ENCODE peak calls at places on chromosomes 11 and 22, in six cellular contexts. One of them, this sample, is unnamed.

GRCh38 chr11:118625036-118625690 is 17.7 kb downstream of the PHLDB1 start:
- DNase-seq in BE2C: no peak
- DNase-seq in uterus: no peak
- DNase-seq in heart right ventricle: no peak
- DNase-seq in adipocyte: no peak
- DNase-seq in body of pancreas: no peak
- DNase-seq in this sample: peak; percentile 88

GRCh38 chr11:73270089-73270854 is 1.9 kb upstream of the P2RY6 start:
- DNase-seq in BE2C: no peak
- DNase-seq in uterus: no peak
- DNase-seq in adipocyte: no peak
- DNase-seq in body of pancreas: no peak
- DNase-seq in heart right ventricle: no peak
- DNase-seq in this sample: no peak

GRCh38 chr11:130145975-130146776 is 13.4 kb upstream of the ST14 start:
- DNase-seq in uterus: no peak
- DNase-seq in body of pancreas: peak; percentile 74
- DNase-seq in BE2C: no peak
- DNase-seq in heart right ventricle: peak; percentile 27
- DNase-seq in adipocyte: no peak
- DNase-seq in this sample: peak; percentile 47

GRCh38 chr11:120068114-120068573 is 69.8 kb downstream of the TRIM29 start:
- DNase-seq in BE2C: peak; percentile 66
- DNase-seq in body of pancreas: no peak
- DNase-seq in heart right ventricle: no peak
- DNase-seq in uterus: peak; percentile 36
- DNase-seq in adipocyte: no peak
- DNase-seq in this sample: no peak

GRCh38 chr22:41241133-41241676 is 474 bp upstream of the CHADL start:
- DNase-seq in body of pancreas: no peak
- DNase-seq in adipocyte: no peak
- DNase-seq in BE2C: no peak
- DNase-seq in uterus: no peak
- DNase-seq in heart right ventricle: no peak
- DNase-seq in this sample: no peak

GRCh38 chr11:134024420-134025085 is 44.3 kb upstream of the JAM3 start:
- DNase-seq in adipocyte: no peak
- DNase-seq in BE2C: no peak
- DNase-seq in heart right ventricle: no peak
- DNase-seq in uterus: no peak
- DNase-seq in body of pancreas: no peak
- DNase-seq in this sample: no peak

GRCh38 chr22:36155702-36156101 is 4.9 kb downstream of the APOL3 start:
- DNase-seq in adipocyte: peak; percentile 71
- DNase-seq in heart right ventricle: peak; percentile 64
- DNase-seq in BE2C: no peak
- DNase-seq in uterus: peak; percentile 83
- DNase-seq in body of pancreas: peak; percentile 53
- DNase-seq in this sample: peak; percentile 29

GRCh38 chr11:13698147-13698546 is 29.7 kb downstream of the FAR1 start:
- DNase-seq in uterus: no peak
- DNase-seq in body of pancreas: no peak
- DNase-seq in BE2C: no peak
- DNase-seq in adipocyte: no peak
- DNase-seq in heart right ventricle: no peak
- DNase-seq in this sample: no peak

GRCh38 chr11:41879186-41879738 is 419.8 kb upstream of the LRRC4C start:
- DNase-seq in BE2C: no peak
- DNase-seq in heart right ventricle: no peak
- DNase-seq in uterus: no peak
- DNase-seq in body of pancreas: no peak
- DNase-seq in adipocyte: no peak
- DNase-seq in this sample: no peak

GRCh38 chr11:92978226-92979111 is 9.0 kb downstream of the MTNR1B start:
- DNase-seq in body of pancreas: peak; percentile 25
- DNase-seq in heart right ventricle: peak; percentile 28
- DNase-seq in uterus: no peak
- DNase-seq in adipocyte: no peak
- DNase-seq in BE2C: peak; percentile 79
- DNase-seq in this sample: peak; percentile 83

GRCh38 chr11:7621090-7621489 is 52.2 kb downstream of the CYB5R2 start:
- DNase-seq in adipocyte: no peak
- DNase-seq in body of pancreas: no peak
- DNase-seq in uterus: no peak
- DNase-seq in BE2C: no peak
- DNase-seq in heart right ventricle: no peak
- DNase-seq in this sample: no peak

GRCh38 chr11:8739309-8739793 is 56.8 kb downstream of the RPL27A start:
- DNase-seq in heart right ventricle: no peak
- DNase-seq in body of pancreas: peak; percentile 46
- DNase-seq in BE2C: no peak
- DNase-seq in adipocyte: peak; percentile 18
- DNase-seq in uterus: no peak
- DNase-seq in this sample: peak; percentile 40

GRCh38 chr11:125532668-125533067 is 36.6 kb upstream of the FEZ1 start:
- DNase-seq in adipocyte: no peak
- DNase-seq in heart right ventricle: no peak
- DNase-seq in BE2C: no peak
- DNase-seq in body of pancreas: no peak
- DNase-seq in uterus: no peak
- DNase-seq in this sample: no peak

GRCh38 chr11:67082071-67082791 is 25.6 kb downstream of the RHOD start:
- DNase-seq in heart right ventricle: no peak
- DNase-seq in adipocyte: peak; percentile 15
- DNase-seq in uterus: peak; percentile 26
- DNase-seq in BE2C: no peak
- DNase-seq in body of pancreas: no peak
- DNase-seq in this sample: peak; percentile 30

GRCh38 chr11:44566952-44567875 is 1.8 kb downstream of the CD82 start:
- DNase-seq in body of pancreas: no peak
- DNase-seq in heart right ventricle: no peak
- DNase-seq in adipocyte: peak; percentile 28
- DNase-seq in uterus: no peak
- DNase-seq in BE2C: no peak
- DNase-seq in this sample: no peak

GRCh38 chr11:105489431-105489830 is 120.4 kb upstream of the GRIA4 start:
- DNase-seq in heart right ventricle: no peak
- DNase-seq in adipocyte: peak; percentile 17
- DNase-seq in body of pancreas: no peak
- DNase-seq in BE2C: peak; percentile 14
- DNase-seq in uterus: no peak
- DNase-seq in this sample: peak; percentile 85

GRCh38 chr11:72975778-72976520 is 161.7 kb downstream of the ATG16L2 start:
- DNase-seq in adipocyte: peak; percentile 95
- DNase-seq in uterus: no peak
- DNase-seq in heart right ventricle: no peak
- DNase-seq in BE2C: no peak
- DNase-seq in body of pancreas: no peak
- DNase-seq in this sample: no peak

GRCh38 chr11:43986881-43987280 is 44.4 kb downstream of the C11orf96 start:
- DNase-seq in BE2C: no peak
- DNase-seq in adipocyte: no peak
- DNase-seq in uterus: peak; percentile 32
- DNase-seq in heart right ventricle: no peak
- DNase-seq in body of pancreas: no peak
- DNase-seq in this sample: no peak

GRCh38 chr11:6812391-6813005 is 13.0 kb upstream of the OR6A2 start:
- DNase-seq in BE2C: peak; percentile 9
- DNase-seq in adipocyte: peak; percentile 70
- DNase-seq in uterus: no peak
- DNase-seq in body of pancreas: no peak
- DNase-seq in heart right ventricle: no peak
- DNase-seq in this sample: no peak

GRCh38 chr11:89203814-89204213 is 26.1 kb downstream of the TYR start:
- DNase-seq in uterus: no peak
- DNase-seq in heart right ventricle: no peak
- DNase-seq in BE2C: no peak
- DNase-seq in body of pancreas: no peak
- DNase-seq in adipocyte: no peak
- DNase-seq in this sample: no peak

GRCh38 chr11:102837151-102837550 is 6.3 kb downstream of the MMP3 start:
- DNase-seq in heart right ventricle: no peak
- DNase-seq in body of pancreas: no peak
- DNase-seq in adipocyte: no peak
- DNase-seq in uterus: no peak
- DNase-seq in BE2C: no peak
- DNase-seq in this sample: no peak

GRCh38 chr11:12723410-12724297 is 49.4 kb downstream of the TEAD1 start:
- DNase-seq in adipocyte: peak; percentile 56
- DNase-seq in uterus: no peak
- DNase-seq in BE2C: no peak
- DNase-seq in heart right ventricle: no peak
- DNase-seq in body of pancreas: peak; percentile 29
- DNase-seq in this sample: peak; percentile 55

GRCh38 chr22:36331306-36331911 is 56.4 kb downstream of the MYH9 start:
- DNase-seq in adipocyte: peak; percentile 74
- DNase-seq in heart right ventricle: peak; percentile 76
- DNase-seq in body of pancreas: peak; percentile 81
- DNase-seq in BE2C: peak; percentile 80
- DNase-seq in uterus: peak; percentile 94
- DNase-seq in this sample: peak; percentile 59

GRCh38 chr11:122820158-122820557 is 18.1 kb upstream of the CRTAM start:
- DNase-seq in uterus: no peak
- DNase-seq in adipocyte: no peak
- DNase-seq in heart right ventricle: no peak
- DNase-seq in BE2C: no peak
- DNase-seq in body of pancreas: no peak
- DNase-seq in this sample: no peak

GRCh38 chr11:112822478-112823274 is 138.5 kb upstream of the NCAM1 start:
- DNase-seq in body of pancreas: no peak
- DNase-seq in adipocyte: no peak
- DNase-seq in BE2C: peak; percentile 32
- DNase-seq in uterus: no peak
- DNase-seq in heart right ventricle: no peak
- DNase-seq in this sample: no peak

GRCh38 chr11:95182397-95182796 is 48.6 kb downstream of the SESN3 start:
- DNase-seq in body of pancreas: no peak
- DNase-seq in BE2C: no peak
- DNase-seq in uterus: no peak
- DNase-seq in adipocyte: no peak
- DNase-seq in heart right ventricle: no peak
- DNase-seq in this sample: no peak

GRCh38 chr22:42745118-42745517 is 24.4 kb upstream of the A4GALT start:
- DNase-seq in body of pancreas: no peak
- DNase-seq in uterus: no peak
- DNase-seq in BE2C: no peak
- DNase-seq in heart right ventricle: no peak
- DNase-seq in adipocyte: no peak
- DNase-seq in this sample: no peak

GRCh38 chr22:19772673-19773469 is 12.3 kb downstream of the TBX1 start:
- DNase-seq in heart right ventricle: peak; percentile 38
- DNase-seq in body of pancreas: no peak
- DNase-seq in BE2C: peak; percentile 18
- DNase-seq in adipocyte: no peak
- DNase-seq in uterus: no peak
- DNase-seq in this sample: no peak

GRCh38 chr11:41283196-41283930 is 176.1 kb downstream of the LRRC4C start:
- DNase-seq in BE2C: no peak
- DNase-seq in uterus: no peak
- DNase-seq in heart right ventricle: no peak
- DNase-seq in adipocyte: no peak
- DNase-seq in body of pancreas: no peak
- DNase-seq in this sample: no peak

GRCh38 chr22:33438273-33438672 is 380.1 kb upstream of the SYN3 start:
- DNase-seq in heart right ventricle: no peak
- DNase-seq in body of pancreas: no peak
- DNase-seq in uterus: peak; percentile 23
- DNase-seq in BE2C: no peak
- DNase-seq in adipocyte: peak; percentile 77
- DNase-seq in this sample: no peak

GRCh38 chr11:67354314-67355022 is 1.1 kb upstream of the POLD4 start:
- DNase-seq in adipocyte: peak; percentile 82
- DNase-seq in body of pancreas: peak; percentile 90
- DNase-seq in heart right ventricle: peak; percentile 57
- DNase-seq in uterus: peak; percentile 89
- DNase-seq in BE2C: peak; percentile 72
- DNase-seq in this sample: no peak

GRCh38 chr11:86996953-86997570 is 40.7 kb upstream of the TMEM135 start:
- DNase-seq in adipocyte: no peak
- DNase-seq in body of pancreas: no peak
- DNase-seq in BE2C: no peak
- DNase-seq in uterus: no peak
- DNase-seq in heart right ventricle: no peak
- DNase-seq in this sample: no peak
- H3K4me1 ChIP-seq in adipocyte: peaks cover 10% of the 10 kb centered on the region
- H3K4me1 ChIP-seq in body of pancreas: peaks cover 5% of the 10 kb centered on the region
- H3K4me1 ChIP-seq in BE2C: peaks cover 3% of the 10 kb centered on the region
- H3K4me1 ChIP-seq in uterus: no peaks in the 10 kb centered on the region
- H3K4me1 ChIP-seq in heart right ventricle: peaks cover 6% of the 10 kb centered on the region
- H3K4me1 ChIP-seq in this sample: peaks cover 27% of the 10 kb centered on the region

GRCh38 chr11:45659031-45659817 is 6.2 kb downstream of the CHST1 start:
- DNase-seq in adipocyte: no peak
- DNase-seq in heart right ventricle: no peak
- DNase-seq in BE2C: no peak
- DNase-seq in uterus: no peak
- DNase-seq in body of pancreas: no peak
- DNase-seq in this sample: peak; percentile 54
- H3K27me3 ChIP-seq in adipocyte: peaks cover 35% of the 10 kb centered on the region
- H3K27me3 ChIP-seq in heart right ventricle: peaks cover 61% of the 10 kb centered on the region
- H3K27me3 ChIP-seq in BE2C: peaks cover 5% of the 10 kb centered on the region
- H3K27me3 ChIP-seq in uterus: no peaks in the 10 kb centered on the region
- H3K27me3 ChIP-seq in body of pancreas: peaks cover 24% of the 10 kb centered on the region
- H3K27me3 ChIP-seq in this sample: no peaks in the 10 kb centered on the region

GRCh38 chr22:39910875-39911601 is 10.2 kb downstream of the GRAP2 start:
- DNase-seq in uterus: no peak
- DNase-seq in heart right ventricle: no peak
- DNase-seq in body of pancreas: no peak
- DNase-seq in BE2C: no peak
- DNase-seq in adipocyte: no peak
- DNase-seq in this sample: no peak
- H3K4me3 ChIP-seq in uterus: no peak overlapping the region
- H3K4me3 ChIP-seq in heart right ventricle: no peak overlapping the region
- H3K4me3 ChIP-seq in body of pancreas: no peak overlapping the region
- H3K4me3 ChIP-seq in BE2C: no peak overlapping the region
- H3K4me3 ChIP-seq in adipocyte: no peak overlapping the region
- H3K4me3 ChIP-seq in this sample: no peak overlapping the region

GRCh38 chr22:49789289-49790141 is 38.2 kb downstream of the BRD1 start:
- DNase-seq in heart right ventricle: peak; percentile 56
- DNase-seq in BE2C: no peak
- DNase-seq in adipocyte: peak; percentile 14
- DNase-seq in uterus: no peak
- DNase-seq in body of pancreas: no peak
- DNase-seq in this sample: no peak

GRCh38 chr22:49790912-49791311 is 36.8 kb downstream of the BRD1 start:
- DNase-seq in body of pancreas: no peak
- DNase-seq in heart right ventricle: no peak
- DNase-seq in BE2C: no peak
- DNase-seq in adipocyte: no peak
- DNase-seq in uterus: no peak
- DNase-seq in this sample: no peak

GRCh38 chr22:49787861-49788260 is 39.8 kb downstream of the BRD1 start:
- DNase-seq in uterus: no peak
- DNase-seq in heart right ventricle: no peak
- DNase-seq in adipocyte: no peak
- DNase-seq in BE2C: no peak
- DNase-seq in body of pancreas: no peak
- DNase-seq in this sample: no peak

GRCh38 chr22:49786976-49787843 is 40.5 kb downstream of the BRD1 start:
- DNase-seq in heart right ventricle: no peak
- DNase-seq in uterus: no peak
- DNase-seq in adipocyte: no peak
- DNase-seq in BE2C: no peak
- DNase-seq in body of pancreas: no peak
- DNase-seq in this sample: no peak

GRCh38 chr22:49788492-49788891 is 39.2 kb downstream of the BRD1 start:
- DNase-seq in uterus: no peak
- DNase-seq in BE2C: no peak
- DNase-seq in adipocyte: no peak
- DNase-seq in body of pancreas: peak; percentile 38
- DNase-seq in heart right ventricle: peak; percentile 76
- DNase-seq in this sample: peak; percentile 37
- H3K4me1 ChIP-seq in uterus: peaks cover 14% of the 10 kb centered on the region
- H3K4me1 ChIP-seq in BE2C: no peaks in the 10 kb centered on the region
- H3K4me1 ChIP-seq in adipocyte: peaks cover 46% of the 10 kb centered on the region
- H3K4me1 ChIP-seq in body of pancreas: peaks cover 20% of the 10 kb centered on the region
- H3K4me1 ChIP-seq in heart right ventricle: peaks cover 65% of the 10 kb centered on the region
- H3K4me1 ChIP-seq in this sample: peaks cover 10% of the 10 kb centered on the region

This sample was measured in thyroid gland.